ENCODE peak calls at places on chromosomes 2 and 18, in five cellular contexts. V, I, C, X and P are unnamed samples.

GRCh38 chr2:213016984-213017351 is 134.4 kb downstream of the IKZF2 start:
- DNase-seq in I (peak), X (no peak), V (no peak), C (no peak), P (peak)

GRCh38 chr2:37720533-37721218 is 49.2 kb upstream of the CDC42EP3 start:
- DNase-seq in V (no peak), X (no peak), I (peak), C (peak), P (peak)

GRCh38 chr2:111168528-111168929 is 47.8 kb downstream of the BCL2L11 start:
- DNase-seq in V (peak), I (peak), C (peak), X (no peak), P (peak)

GRCh38 chr2:230814616-230815015 is 50.1 kb upstream of the ITM2C start:
- DNase-seq in X (no peak), C (peak), V (no peak), I (peak), P (peak)

GRCh38 chr2:66576381-66577330 is 141.7 kb downstream of the MEIS1 start:
- DNase-seq in X (no peak), V (no peak), I (peak), C (peak), P (peak)

GRCh38 chr2:46164581-46165301 is 132.5 kb upstream of the EPAS1 start:
- DNase-seq in C (peak), X (peak), I (peak), V (no peak), P (peak)

GRCh38 chr2:171712051-171712450 is 24.8 kb downstream of the DYNC1I2 start:
- DNase-seq in V (no peak), X (no peak), I (peak), C (peak), P (peak)

GRCh38 chr2:175855794-175856453 is 146.1 kb downstream of the LNPK start:
- DNase-seq in I (no peak), X (peak), C (peak), V (no peak), P (peak)

GRCh38 chr18:62183578-62184195 is 3.2 kb downstream of the PIGN start:
- DNase-seq in X (no peak), I (peak), V (peak), C (peak), P (peak)

GRCh38 chr2:17593841-17594482 is 53.5 kb downstream of the VSNL1 start:
- DNase-seq in X (no peak), C (no peak), I (peak), V (no peak), P (no peak)

GRCh38 chr2:191905336-191905735 is 58.4 kb upstream of the CAVIN2 start:
- DNase-seq in X (no peak), C (no peak), I (no peak), V (no peak), P (no peak)

GRCh38 chr2:101047075-101047766 is 45.1 kb downstream of the RPL31 start:
- DNase-seq in X (no peak), V (no peak), I (peak), C (no peak), P (peak)

GRCh38 chr2:64803776-64804175 is 150.1 kb upstream of the SERTAD2 start:
- DNase-seq in X (no peak), C (no peak), I (no peak), V (no peak), P (no peak)

GRCh38 chr2:128315829-128316776 is 2.6 kb downstream of the HS6ST1 start:
- DNase-seq in I (peak), V (no peak), X (peak), C (peak), P (peak)

DNA sequence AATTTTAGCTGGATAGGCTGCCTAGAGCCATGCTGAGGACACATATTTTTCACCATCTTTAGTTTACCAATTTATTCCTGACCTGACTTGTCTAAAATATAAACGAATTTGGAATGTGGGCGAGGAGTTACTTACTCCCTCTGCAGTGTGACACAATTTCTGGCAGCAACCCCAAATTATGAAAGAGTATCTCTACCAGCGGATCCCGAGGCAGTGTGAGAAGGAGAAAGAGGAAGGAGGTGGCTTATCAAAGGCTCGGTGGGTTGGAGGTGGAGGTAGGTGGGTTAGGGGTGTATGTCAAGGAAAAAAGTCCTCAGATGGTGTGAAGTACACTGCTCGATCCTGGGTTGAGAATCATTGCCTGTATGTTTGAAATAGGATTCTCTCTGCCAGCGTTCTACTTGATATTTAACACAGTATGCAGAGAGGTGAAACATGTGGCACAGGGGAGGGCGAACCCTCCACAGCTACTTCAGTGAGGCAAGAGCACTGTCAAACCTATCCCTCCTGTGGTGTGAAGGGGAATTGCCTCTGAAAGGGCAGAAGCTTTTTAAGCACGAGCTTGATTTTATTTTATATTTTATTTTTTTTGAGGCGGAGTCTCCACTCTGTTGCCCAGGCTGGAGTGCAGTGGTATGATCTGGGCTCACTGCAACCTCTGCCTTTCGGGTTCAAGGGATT is 76.0 kb downstream of the RFTN2 start:
- DNase-seq in C (peak), V (peak), X (no peak), I (peak), P (peak)
- TF ChIP-seq CTCF in C (peak), V (peak), X (no peak), I (peak), P (peak)

GRCh38 chr2:120483355-120483754 is 137.4 kb downstream of the INHBB start:
- DNase-seq in V (no peak), I (no peak), C (no peak), X (no peak), P (no peak)

GRCh38 chr2:120480346-120480902 is 134.5 kb downstream of the INHBB start:
- DNase-seq in I (no peak), V (no peak), X (no peak), C (no peak), P (no peak)

GRCh38 chr2:120482334-120482733 is 136.4 kb downstream of the INHBB start:
- DNase-seq in I (no peak), C (no peak), V (no peak), X (no peak), P (no peak)

GRCh38 chr2:120481446-120482194 is 135.7 kb downstream of the INHBB start:
- DNase-seq in I (no peak), X (no peak), C (no peak), V (no peak), P (no peak)

GRCh38 chr2:120480903-120481445 is 135.0 kb downstream of the INHBB start:
- DNase-seq in V (no peak), I (no peak), X (no peak), C (no peak), P (no peak)
- H3K4me3 ChIP-seq in V (no peak), I (no peak), X (no peak), C (no peak), P (no peak)

GRCh38 chr2:108878276-108878675 is 91.7 kb downstream of the CCDC138 start:
- DNase-seq in C (no peak), V (no peak), I (no peak), X (no peak), P (no peak)

GRCh38 chr2:108877506-108877905 is 90.9 kb downstream of the CCDC138 start:
- DNase-seq in V (no peak), C (no peak), I (no peak), X (no peak), P (no peak)
- TF ChIP-seq CTCF in V (no peak), C (no peak), I (no peak), X (no peak), P (no peak)

GRCh38 chr18:54957295-54957694 is 2.0 kb downstream of the CCDC68 start:
- DNase-seq in X (no peak), V (no peak), I (peak), C (no peak), P (peak)
- H3K4me3 ChIP-seq in X (no peak), V (no peak), I (peak), C (no peak), P (no peak)

DNA sequence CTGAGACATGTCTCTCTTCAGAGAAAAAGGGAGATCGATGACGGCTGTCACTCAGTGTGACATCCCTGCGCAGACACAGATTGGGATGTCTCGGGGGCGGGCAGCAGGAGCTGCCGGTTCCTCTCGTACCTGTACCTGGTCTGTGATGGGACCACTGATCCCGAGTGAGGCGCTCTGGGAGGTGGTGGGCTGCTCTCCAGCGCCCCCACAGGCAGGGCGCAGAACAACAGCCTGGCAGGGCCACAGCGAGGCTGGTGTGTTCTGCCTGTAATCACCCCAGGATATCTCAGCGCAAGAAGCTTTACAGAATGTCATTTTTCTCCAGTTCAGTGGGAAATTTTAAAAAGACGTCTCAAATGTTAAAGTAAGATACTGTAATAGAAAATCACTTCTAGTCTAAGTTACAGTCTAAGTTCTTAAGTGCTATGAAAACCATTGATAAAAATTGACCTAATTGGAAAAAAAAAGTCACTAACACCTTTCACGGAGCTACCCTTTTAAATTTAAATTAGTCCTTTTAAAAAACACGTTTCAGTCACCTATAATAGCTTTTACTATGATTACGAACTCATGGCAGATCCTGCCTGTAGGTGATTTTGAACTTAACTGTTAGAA is 189.8 kb downstream of the SNTG2 start:
- DNase-seq in X (no peak), V (peak), I (no peak), C (no peak), P (no peak)
- TF ChIP-seq CTCF in X (peak), V (peak), I (peak), C (peak), P (peak)